ENCODE peak calls at places on chromosomes 13 and 19, in eight cellular contexts. V is heart left ventricle; Y is ELR; I is SJSA1; N is stimulated activated CD4-positive, alpha-beta T cell treated with anti-CD3 and anti-CD28 coated beads, Interleukin-2, amount 100 ng/mL, for 48 hours; C is chondrocyte; T is activated T-helper 9 cell treated with anti-CD3 and anti-CD28 coated beads, Interleukin-2, amount 50 U/mL, for 16 hours; S is HS-5. X is an unnamed sample.
A peak's percentile ranks its signal among the peaks of the same experiment; 100 is the strongest.

GRCh38 chr13:26463848-26464247 is 93.6 kb upstream of the WASF3 start:
- DNase-seq in V (no peak), Y (no peak), I (no peak), N (no peak), C (no peak), T (no peak), S (no peak), X (no peak)

GRCh38 chr19:44552324-44552723 is 22.8 kb upstream of the CEACAM20 start:
- DNase-seq in V (no peak), Y (peak; percentile 57), I (no peak), N (peak; percentile 55), C (no peak), T (no peak), S (no peak), X (peak; percentile 6)

GRCh38 chr19:58553799-58554493 is 959 bp downstream of the CHMP2A start:
- DNase-seq in V (no peak), Y (no peak), I (peak; percentile 22), N (no peak), C (no peak), T (no peak), S (no peak), X (no peak)

GRCh38 chr13:25213716-25214115 is 41.6 kb upstream of the AMER2 start:
- DNase-seq in V (no peak), Y (peak; percentile 12), I (no peak), N (no peak), C (no peak), T (no peak), S (no peak), X (peak; percentile 75)

GRCh38 chr13:113647351-113648217 is 10.4 kb downstream of the ATP4B start:
- DNase-seq in V (peak; percentile 94), Y (no peak), I (peak; percentile 64), N (no peak), C (peak; percentile 95), T (no peak), S (no peak), X (peak; percentile 22)

GRCh38 chr19:53808710-53809125 is 15.4 kb downstream of the NLRP12 start:
- DNase-seq in V (no peak), Y (peak; percentile 66), I (peak; percentile 18), N (no peak), C (no peak), T (no peak), S (peak; percentile 34), X (no peak)

GRCh38 chr19:16449330-16449961 is 22.3 kb downstream of the EPS15L1 start:
- DNase-seq in V (no peak), Y (peak; percentile 55), I (peak; percentile 47), N (no peak), C (no peak), T (no peak), S (no peak), X (no peak)

GRCh38 chr13:107824636-107825035 is 390.7 kb downstream of the LIG4 start:
- DNase-seq in V (no peak), Y (no peak), I (no peak), N (no peak), C (no peak), T (no peak), S (no peak), X (no peak)

GRCh38 chr19:10124429-10124828 is 4.7 kb upstream of the EIF3G start:
- DNase-seq in V (no peak), Y (no peak), I (no peak), N (no peak), C (no peak), T (no peak), S (no peak), X (no peak)

GRCh38 chr13:114152831-114153371 is 20.5 kb upstream of the RASA3 start:
- DNase-seq in V (no peak), Y (no peak), I (no peak), N (no peak), C (no peak), T (no peak), S (no peak), X (no peak)

GRCh38 chr13:76148374-76148773 is 512.2 kb downstream of the LMO7 start:
- DNase-seq in V (no peak), Y (no peak), I (no peak), N (no peak), C (no peak), T (no peak), S (no peak), X (no peak)

GRCh38 chr13:94362411-94362909 is 117.0 kb downstream of the DCT start:
- DNase-seq in V (no peak), Y (peak; percentile 90), I (peak; percentile 59), N (peak; percentile 50), C (no peak), T (peak; percentile 23), S (peak; percentile 50), X (peak; percentile 43)

X was measured in epithelial cell of prostate.